ENCODE peak calls at places on chromosomes 3 and 15, in seven cellular contexts. C is neural progenitor cell; B is renal cortical epithelial cell; E is stimulated activated effector memory CD8-positive, alpha-beta T cell treated with anti-CD3 and anti-CD28 coated beads, Interleukin-12 subunit alpha, Interleukin-12 subunit beta, amount 100 ng/mL, for 72 hours; R is HCEC 1CT; P is stimulated activated CD4-positive, alpha-beta T cell treated with anti-CD3 and anti-CD28 coated beads, Interleukin-4, amount 100 ng/mL, for 1 hour; H is activated CD8-positive, alpha-beta memory T cell treated with anti-CD3 and anti-CD28 coated beads for 48 hours. J is an unnamed sample.

GRCh38 chr3:29644956-29645661 is 364.2 kb downstream of the RBMS3 start:
- DNase-seq in C (no peak), B (no peak), E (no peak), R (no peak), P (no peak), H (no peak), J (no peak)

GRCh38 chr3:197501496-197501878 is 54.3 kb downstream of the BDH1 start:
- DNase-seq in C (no peak), B (no peak), E (no peak), R (peak), P (no peak), H (no peak), J (no peak)

GRCh38 chr3:103918336-103918735 is 1448.4 kb upstream of the ALCAM start:
- DNase-seq in C (no peak), B (no peak), E (no peak), R (no peak), P (no peak), H (no peak), J (no peak)

GRCh38 chr15:69154684-69155083 is 5.8 kb upstream of the GLCE start:
- DNase-seq in C (no peak), B (peak), E (no peak), R (peak), P (no peak), H (no peak), J (no peak)

GRCh38 chr15:57527382-57528091 is 64.2 kb upstream of the MYZAP start:
- DNase-seq in C (peak), B (peak), E (peak), R (peak), P (no peak), H (no peak), J (peak)

GRCh38 chr15:88258021-88258641 is 1.6 kb upstream of the NTRK3 start:
- DNase-seq in C (peak), B (no peak), E (no peak), R (no peak), P (no peak), H (no peak), J (peak)

GRCh38 chr3:27794211-27794610 is 72.1 kb upstream of the EOMES start:
- DNase-seq in C (no peak), B (no peak), E (no peak), R (no peak), P (no peak), H (no peak), J (no peak)

GRCh38 chr3:188389711-188390346 is 235.9 kb downstream of the LPP start:
- DNase-seq in C (no peak), B (no peak), E (no peak), R (no peak), P (peak), H (no peak), J (no peak)

GRCh38 chr3:116135462-116135861 is 309.8 kb downstream of the LSAMP start:
- DNase-seq in C (no peak), B (peak), E (no peak), R (peak), P (no peak), H (no peak), J (peak)

GRCh38 chr3:168616901-168617300 is 521.2 kb upstream of the GOLIM4 start:
- DNase-seq in C (peak), B (no peak), E (no peak), R (no peak), P (no peak), H (no peak), J (no peak)

GRCh38 chr3:64489361-64490044 is 198.3 kb downstream of the ADAMTS9 start:
- DNase-seq in C (peak), B (peak), E (no peak), R (no peak), P (no peak), H (no peak), J (no peak)

GRCh38 chr15:50676799-50677483 is 9.7 kb downstream of the TRPM7 start:
- DNase-seq in C (no peak), B (peak), E (no peak), R (peak), P (no peak), H (no peak), J (no peak)

GRCh38 chr15:90165659-90166489 is 35.3 kb upstream of the SEMA4B start:
- DNase-seq in C (no peak), B (peak), E (peak), R (peak), P (peak), H (peak), J (no peak)

GRCh38 chr3:46994801-46995731 is 15.6 kb downstream of the NBEAL2 start:
- DNase-seq in C (no peak), B (no peak), E (no peak), R (no peak), P (no peak), H (no peak), J (no peak)

GRCh38 chr3:144499346-144499745 is 527.7 kb downstream of the DIPK2A start:
- DNase-seq in C (no peak), B (peak), E (no peak), R (no peak), P (no peak), H (no peak), J (no peak)

GRCh38 chr15:27449041-27449440 is 478.1 kb downstream of the GABRG3 start:
- DNase-seq in C (peak), B (no peak), E (no peak), R (no peak), P (no peak), H (no peak), J (no peak)

GRCh38 chr3:191246628-191247027 is 47.6 kb downstream of the OSTN start:
- DNase-seq in C (no peak), B (peak), E (no peak), R (peak), P (no peak), H (no peak), J (no peak)

GRCh38 chr3:142077859-142078500 is 71.4 kb downstream of the TFDP2 start:
- DNase-seq in C (no peak), B (no peak), E (no peak), R (no peak), P (no peak), H (no peak), J (no peak)

GRCh38 chr3:20161714-20162113 is 24.3 kb downstream of the SGO1 start:
- DNase-seq in C (no peak), B (no peak), E (no peak), R (no peak), P (no peak), H (no peak), J (no peak)

GRCh38 chr15:64911317-64912186 is at the start of gene ANKDD1A:
- DNase-seq in C (peak), B (no peak), E (peak), R (peak), P (peak), H (peak), J (no peak)

GRCh38 chr3:194466761-194467356 is 19.9 kb downstream of the ATP13A3 start:
- DNase-seq in C (no peak), B (no peak), E (no peak), R (no peak), P (no peak), H (no peak), J (no peak)

GRCh38 chr3:149963485-149963884 is 7.2 kb downstream of the PFN2 start:
- DNase-seq in C (no peak), B (no peak), E (no peak), R (no peak), P (no peak), H (no peak), J (no peak)

GRCh38 chr15:67049351-67050044 is 15.9 kb upstream of the SMAD3 start:
- DNase-seq in C (no peak), B (peak), E (no peak), R (peak), P (no peak), H (no peak), J (no peak)

GRCh38 chr3:71466483-71466882 is 117.0 kb downstream of the FOXP1 start:
- DNase-seq in C (no peak), B (no peak), E (no peak), R (no peak), P (no peak), H (no peak), J (peak)

GRCh38 chr3:158085358-158085757 is 20.9 kb downstream of the SHOX2 start:
- DNase-seq in C (no peak), B (no peak), E (no peak), R (no peak), P (no peak), H (no peak), J (no peak)

GRCh38 chr15:96887730-96888129 is 557.2 kb downstream of the NR2F2 start:
- DNase-seq in C (no peak), B (peak), E (no peak), R (peak), P (no peak), H (no peak), J (no peak)

GRCh38 chr3:44029100-44029499 is 212.6 kb upstream of the TOPAZ1 start:
- DNase-seq in C (no peak), B (no peak), E (no peak), R (no peak), P (no peak), H (no peak), J (no peak)

GRCh38 chr15:25170113-25170731 is 215.4 kb downstream of the SNRPN start:
- DNase-seq in C (no peak), B (no peak), E (peak), R (no peak), P (no peak), H (no peak), J (no peak)